ENCODE peak calls at places on chromosomes 2 and 18, in eight cellular contexts. One of them, this sample, is unnamed.

GRCh38 chr18:24270937-24271380 is 126.7 kb downstream of the OSBPL1A start:
- DNase-seq in M059J: peak; percentile 72
- DNase-seq in T-helper 1 cell: no peak
- DNase-seq in K562: no peak
- DNase-seq in esophagus muscularis mucosa: no peak
- DNase-seq in activated CD8-positive, alpha-beta memory T cell treated with anti-CD3 and anti-CD28 coated beads for 1 hour: no peak
- DNase-seq in frontal cortex: peak; percentile 64
- DNase-seq in MM.1S: no peak
- DNase-seq in this sample: no peak

GRCh38 chr2:27407798-27408491 is 1.4 kb downstream of the PPM1G start:
- DNase-seq in T-helper 1 cell: no peak
- DNase-seq in K562: peak; percentile 73
- DNase-seq in MM.1S: no peak
- DNase-seq in esophagus muscularis mucosa: no peak
- DNase-seq in activated CD8-positive, alpha-beta memory T cell treated with anti-CD3 and anti-CD28 coated beads for 1 hour: no peak
- DNase-seq in M059J: peak; percentile 49
- DNase-seq in frontal cortex: no peak
- DNase-seq in this sample: peak; percentile 66

GRCh38 chr18:58190842-58191530 is 147.0 kb downstream of the NEDD4L start:
- DNase-seq in M059J: peak; percentile 61
- DNase-seq in esophagus muscularis mucosa: peak; percentile 34
- DNase-seq in T-helper 1 cell: no peak
- DNase-seq in activated CD8-positive, alpha-beta memory T cell treated with anti-CD3 and anti-CD28 coated beads for 1 hour: no peak
- DNase-seq in frontal cortex: no peak
- DNase-seq in MM.1S: no peak
- DNase-seq in K562: no peak
- DNase-seq in this sample: no peak

GRCh38 chr2:63055510-63056308 is 5.1 kb downstream of the OTX1 start:
- DNase-seq in M059J: no peak
- DNase-seq in K562: no peak
- DNase-seq in MM.1S: no peak
- DNase-seq in frontal cortex: no peak
- DNase-seq in T-helper 1 cell: no peak
- DNase-seq in esophagus muscularis mucosa: no peak
- DNase-seq in activated CD8-positive, alpha-beta memory T cell treated with anti-CD3 and anti-CD28 coated beads for 1 hour: no peak
- DNase-seq in this sample: peak; percentile 34

GRCh38 chr2:169741-170140 is 94.1 kb downstream of the SH3YL1 start:
- DNase-seq in activated CD8-positive, alpha-beta memory T cell treated with anti-CD3 and anti-CD28 coated beads for 1 hour: no peak
- DNase-seq in frontal cortex: no peak
- DNase-seq in esophagus muscularis mucosa: no peak
- DNase-seq in T-helper 1 cell: no peak
- DNase-seq in M059J: no peak
- DNase-seq in MM.1S: no peak
- DNase-seq in K562: no peak
- DNase-seq in this sample: no peak

GRCh38 chr2:5672749-5673147 is 19.4 kb upstream of the SOX11 start:
- DNase-seq in esophagus muscularis mucosa: peak; percentile 83
- DNase-seq in activated CD8-positive, alpha-beta memory T cell treated with anti-CD3 and anti-CD28 coated beads for 1 hour: no peak
- DNase-seq in K562: no peak
- DNase-seq in frontal cortex: no peak
- DNase-seq in MM.1S: no peak
- DNase-seq in M059J: no peak
- DNase-seq in T-helper 1 cell: no peak
- DNase-seq in this sample: no peak

GRCh38 chr2:98134601-98135000 is 47.6 kb downstream of the VWA3B start:
- DNase-seq in esophagus muscularis mucosa: peak; percentile 55
- DNase-seq in T-helper 1 cell: no peak
- DNase-seq in MM.1S: no peak
- DNase-seq in activated CD8-positive, alpha-beta memory T cell treated with anti-CD3 and anti-CD28 coated beads for 1 hour: no peak
- DNase-seq in frontal cortex: no peak
- DNase-seq in K562: peak; percentile 9
- DNase-seq in M059J: no peak
- DNase-seq in this sample: no peak

GRCh38 chr2:121136323-121136722 is 148.7 kb downstream of the TFCP2L1 start:
- DNase-seq in K562: peak; percentile 16
- DNase-seq in esophagus muscularis mucosa: no peak
- DNase-seq in frontal cortex: no peak
- DNase-seq in T-helper 1 cell: no peak
- DNase-seq in MM.1S: no peak
- DNase-seq in M059J: no peak
- DNase-seq in activated CD8-positive, alpha-beta memory T cell treated with anti-CD3 and anti-CD28 coated beads for 1 hour: no peak
- DNase-seq in this sample: peak; percentile 40

GRCh38 chr2:47198985-47199451 is 43.9 kb upstream of the STPG4 start:
- DNase-seq in K562: peak; percentile 83
- DNase-seq in activated CD8-positive, alpha-beta memory T cell treated with anti-CD3 and anti-CD28 coated beads for 1 hour: no peak
- DNase-seq in T-helper 1 cell: no peak
- DNase-seq in esophagus muscularis mucosa: no peak
- DNase-seq in MM.1S: no peak
- DNase-seq in frontal cortex: no peak
- DNase-seq in M059J: peak; percentile 100
- DNase-seq in this sample: no peak

GRCh38 chr2:121072784-121073183 is 212.2 kb downstream of the TFCP2L1 start:
- DNase-seq in esophagus muscularis mucosa: no peak
- DNase-seq in M059J: no peak
- DNase-seq in K562: no peak
- DNase-seq in frontal cortex: no peak
- DNase-seq in activated CD8-positive, alpha-beta memory T cell treated with anti-CD3 and anti-CD28 coated beads for 1 hour: no peak
- DNase-seq in MM.1S: no peak
- DNase-seq in T-helper 1 cell: no peak
- DNase-seq in this sample: no peak

GRCh38 chr2:101277111-101277510 is 24.4 kb downstream of the CNOT11 start:
- DNase-seq in K562: no peak
- DNase-seq in MM.1S: no peak
- DNase-seq in activated CD8-positive, alpha-beta memory T cell treated with anti-CD3 and anti-CD28 coated beads for 1 hour: no peak
- DNase-seq in frontal cortex: no peak
- DNase-seq in T-helper 1 cell: no peak
- DNase-seq in M059J: peak; percentile 49
- DNase-seq in esophagus muscularis mucosa: no peak
- DNase-seq in this sample: no peak

GRCh38 chr2:190137561-190137960 is 75.0 kb upstream of the MSTN start:
- DNase-seq in T-helper 1 cell: no peak
- DNase-seq in frontal cortex: no peak
- DNase-seq in activated CD8-positive, alpha-beta memory T cell treated with anti-CD3 and anti-CD28 coated beads for 1 hour: no peak
- DNase-seq in MM.1S: no peak
- DNase-seq in M059J: no peak
- DNase-seq in K562: no peak
- DNase-seq in esophagus muscularis mucosa: no peak
- DNase-seq in this sample: no peak

GRCh38 chr18:49025767-49026500 is 75.2 kb upstream of the SMAD7 start:
- DNase-seq in esophagus muscularis mucosa: no peak
- DNase-seq in M059J: no peak
- DNase-seq in frontal cortex: no peak
- DNase-seq in activated CD8-positive, alpha-beta memory T cell treated with anti-CD3 and anti-CD28 coated beads for 1 hour: no peak
- DNase-seq in MM.1S: no peak
- DNase-seq in K562: no peak
- DNase-seq in T-helper 1 cell: no peak
- DNase-seq in this sample: no peak

GRCh38 chr18:59885579-59886163 is 14.1 kb upstream of the PMAIP1 start:
- DNase-seq in M059J: peak; percentile 95
- DNase-seq in activated CD8-positive, alpha-beta memory T cell treated with anti-CD3 and anti-CD28 coated beads for 1 hour: no peak
- DNase-seq in T-helper 1 cell: no peak
- DNase-seq in K562: no peak
- DNase-seq in esophagus muscularis mucosa: no peak
- DNase-seq in frontal cortex: no peak
- DNase-seq in MM.1S: peak; percentile 55
- DNase-seq in this sample: peak; percentile 79

GRCh38 chr18:80251700-80252099 is 4.4 kb upstream of the PARD6G start:
- DNase-seq in activated CD8-positive, alpha-beta memory T cell treated with anti-CD3 and anti-CD28 coated beads for 1 hour: no peak
- DNase-seq in frontal cortex: no peak
- DNase-seq in MM.1S: no peak
- DNase-seq in T-helper 1 cell: no peak
- DNase-seq in esophagus muscularis mucosa: no peak
- DNase-seq in M059J: peak; percentile 9
- DNase-seq in K562: no peak
- DNase-seq in this sample: no peak

GRCh38 chr2:2681611-2682295 is 350.7 kb upstream of the MYT1L start:
- DNase-seq in K562: no peak
- DNase-seq in esophagus muscularis mucosa: no peak
- DNase-seq in frontal cortex: no peak
- DNase-seq in M059J: no peak
- DNase-seq in T-helper 1 cell: no peak
- DNase-seq in MM.1S: no peak
- DNase-seq in activated CD8-positive, alpha-beta memory T cell treated with anti-CD3 and anti-CD28 coated beads for 1 hour: no peak
- DNase-seq in this sample: no peak

GRCh38 chr2:239240480-239240881 is 160.3 kb downstream of the HDAC4 start:
- DNase-seq in esophagus muscularis mucosa: no peak
- DNase-seq in T-helper 1 cell: no peak
- DNase-seq in frontal cortex: no peak
- DNase-seq in MM.1S: no peak
- DNase-seq in K562: peak; percentile 57
- DNase-seq in activated CD8-positive, alpha-beta memory T cell treated with anti-CD3 and anti-CD28 coated beads for 1 hour: no peak
- DNase-seq in M059J: no peak
- DNase-seq in this sample: no peak

GRCh38 chr2:118846667-118847446 is 591 bp downstream of the EN1 start:
- DNase-seq in K562: peak; percentile 29
- DNase-seq in frontal cortex: peak; percentile 47
- DNase-seq in activated CD8-positive, alpha-beta memory T cell treated with anti-CD3 and anti-CD28 coated beads for 1 hour: no peak
- DNase-seq in T-helper 1 cell: no peak
- DNase-seq in M059J: peak; percentile 31
- DNase-seq in esophagus muscularis mucosa: no peak
- DNase-seq in MM.1S: no peak
- DNase-seq in this sample: no peak

GRCh38 chr2:171837736-171838135 is 56.3 kb downstream of the SLC25A12 start:
- DNase-seq in T-helper 1 cell: no peak
- DNase-seq in frontal cortex: no peak
- DNase-seq in activated CD8-positive, alpha-beta memory T cell treated with anti-CD3 and anti-CD28 coated beads for 1 hour: no peak
- DNase-seq in esophagus muscularis mucosa: no peak
- DNase-seq in MM.1S: no peak
- DNase-seq in M059J: peak; percentile 3
- DNase-seq in K562: no peak
- DNase-seq in this sample: no peak

GRCh38 chr2:111919794-111920608 is 21.6 kb downstream of the MERTK start:
- DNase-seq in activated CD8-positive, alpha-beta memory T cell treated with anti-CD3 and anti-CD28 coated beads for 1 hour: no peak
- DNase-seq in MM.1S: no peak
- DNase-seq in M059J: peak; percentile 53
- DNase-seq in frontal cortex: no peak
- DNase-seq in esophagus muscularis mucosa: no peak
- DNase-seq in T-helper 1 cell: no peak
- DNase-seq in K562: no peak
- DNase-seq in this sample: no peak

GRCh38 chr2:21059885-21060610 is 16.2 kb upstream of the APOB start:
- DNase-seq in M059J: no peak
- DNase-seq in frontal cortex: no peak
- DNase-seq in esophagus muscularis mucosa: no peak
- DNase-seq in T-helper 1 cell: no peak
- DNase-seq in MM.1S: peak; percentile 27
- DNase-seq in K562: no peak
- DNase-seq in activated CD8-positive, alpha-beta memory T cell treated with anti-CD3 and anti-CD28 coated beads for 1 hour: no peak
- DNase-seq in this sample: no peak

GRCh38 chr2:179049203-179049545 is 763 bp downstream of the CCDC141 start:
- DNase-seq in frontal cortex: no peak
- DNase-seq in esophagus muscularis mucosa: no peak
- DNase-seq in K562: no peak
- DNase-seq in T-helper 1 cell: no peak
- DNase-seq in activated CD8-positive, alpha-beta memory T cell treated with anti-CD3 and anti-CD28 coated beads for 1 hour: no peak
- DNase-seq in M059J: no peak
- DNase-seq in MM.1S: no peak
- DNase-seq in this sample: peak; percentile 69

GRCh38 chr2:46737577-46737976 is 178.0 kb downstream of the MCFD2 start:
- DNase-seq in M059J: peak; percentile 69
- DNase-seq in esophagus muscularis mucosa: no peak
- DNase-seq in MM.1S: no peak
- DNase-seq in K562: no peak
- DNase-seq in T-helper 1 cell: no peak
- DNase-seq in frontal cortex: no peak
- DNase-seq in activated CD8-positive, alpha-beta memory T cell treated with anti-CD3 and anti-CD28 coated beads for 1 hour: no peak
- DNase-seq in this sample: no peak

GRCh38 chr2:238165288-238165921 is 6.6 kb downstream of the ERFE start:
- DNase-seq in MM.1S: no peak
- DNase-seq in frontal cortex: peak; percentile 11
- DNase-seq in esophagus muscularis mucosa: no peak
- DNase-seq in K562: no peak
- DNase-seq in activated CD8-positive, alpha-beta memory T cell treated with anti-CD3 and anti-CD28 coated beads for 1 hour: no peak
- DNase-seq in M059J: no peak
- DNase-seq in T-helper 1 cell: no peak
- DNase-seq in this sample: no peak

GRCh38 chr2:235541838-235542549 is 48.2 kb downstream of the AGAP1 start:
- DNase-seq in K562: no peak
- DNase-seq in T-helper 1 cell: no peak
- DNase-seq in activated CD8-positive, alpha-beta memory T cell treated with anti-CD3 and anti-CD28 coated beads for 1 hour: no peak
- DNase-seq in esophagus muscularis mucosa: no peak
- DNase-seq in frontal cortex: no peak
- DNase-seq in MM.1S: peak; percentile 30
- DNase-seq in M059J: no peak
- DNase-seq in this sample: no peak

GRCh38 chr2:190863946-190864345 is 16.7 kb upstream of the GLS start:
- DNase-seq in T-helper 1 cell: no peak
- DNase-seq in M059J: no peak
- DNase-seq in K562: no peak
- DNase-seq in MM.1S: peak; percentile 70
- DNase-seq in frontal cortex: no peak
- DNase-seq in activated CD8-positive, alpha-beta memory T cell treated with anti-CD3 and anti-CD28 coated beads for 1 hour: no peak
- DNase-seq in esophagus muscularis mucosa: no peak
- DNase-seq in this sample: no peak

GRCh38 chr2:201218780-201219179 is 35.8 kb downstream of the CASP10 start:
- DNase-seq in T-helper 1 cell: no peak
- DNase-seq in K562: no peak
- DNase-seq in esophagus muscularis mucosa: peak; percentile 29
- DNase-seq in activated CD8-positive, alpha-beta memory T cell treated with anti-CD3 and anti-CD28 coated beads for 1 hour: no peak
- DNase-seq in MM.1S: no peak
- DNase-seq in M059J: peak; percentile 63
- DNase-seq in frontal cortex: no peak
- DNase-seq in this sample: no peak

GRCh38 chr2:154706660-154707059 is 8.2 kb downstream of the KCNJ3 start:
- DNase-seq in esophagus muscularis mucosa: no peak
- DNase-seq in activated CD8-positive, alpha-beta memory T cell treated with anti-CD3 and anti-CD28 coated beads for 1 hour: no peak
- DNase-seq in K562: no peak
- DNase-seq in T-helper 1 cell: no peak
- DNase-seq in frontal cortex: no peak
- DNase-seq in MM.1S: no peak
- DNase-seq in M059J: no peak
- DNase-seq in this sample: no peak

GRCh38 chr2:206800501-206801416 is 35.4 kb downstream of the FASTKD2 start:
- DNase-seq in T-helper 1 cell: peak; percentile 17
- DNase-seq in M059J: peak; percentile 72
- DNase-seq in esophagus muscularis mucosa: no peak
- DNase-seq in K562: peak; percentile 61
- DNase-seq in frontal cortex: peak; percentile 18
- DNase-seq in MM.1S: peak; percentile 65
- DNase-seq in activated CD8-positive, alpha-beta memory T cell treated with anti-CD3 and anti-CD28 coated beads for 1 hour: peak; percentile 13
- DNase-seq in this sample: peak; percentile 65

GRCh38 chr2:54946220-54946568 is 104.1 kb downstream of the RTN4 start:
- DNase-seq in MM.1S: no peak
- DNase-seq in frontal cortex: no peak
- DNase-seq in M059J: no peak
- DNase-seq in K562: no peak
- DNase-seq in activated CD8-positive, alpha-beta memory T cell treated with anti-CD3 and anti-CD28 coated beads for 1 hour: no peak
- DNase-seq in T-helper 1 cell: no peak
- DNase-seq in esophagus muscularis mucosa: no peak
- DNase-seq in this sample: no peak

GRCh38 chr2:236682651-236683422 is 113.2 kb downstream of the ACKR3 start:
- DNase-seq in MM.1S: no peak
- DNase-seq in esophagus muscularis mucosa: no peak
- DNase-seq in K562: no peak
- DNase-seq in frontal cortex: no peak
- DNase-seq in T-helper 1 cell: no peak
- DNase-seq in M059J: peak; percentile 46
- DNase-seq in activated CD8-positive, alpha-beta memory T cell treated with anti-CD3 and anti-CD28 coated beads for 1 hour: no peak
- DNase-seq in this sample: no peak

GRCh38 chr2:609520-610280 is 67.5 kb downstream of the TMEM18 start:
- DNase-seq in T-helper 1 cell: no peak
- DNase-seq in M059J: no peak
- DNase-seq in esophagus muscularis mucosa: peak; percentile 87
- DNase-seq in frontal cortex: no peak
- DNase-seq in activated CD8-positive, alpha-beta memory T cell treated with anti-CD3 and anti-CD28 coated beads for 1 hour: no peak
- DNase-seq in K562: no peak
- DNase-seq in MM.1S: no peak
- DNase-seq in this sample: no peak

This sample was measured in NAMALWA.